ENCODE peak calls at places on chromosomes 13 and 19, in five cellular contexts. One of them, this sample, is unnamed. For H3K4me1, the result is how much of the 10 kb centered on the place peaks cover.

GRCh38 chr19:40831502-40832430 is 18.5 kb downstream of the CYP2A6 start:
- DNase-seq in adrenal gland: peak
- DNase-seq in pancreas: no peak
- DNase-seq in cardiac muscle cell: peak
- DNase-seq in heart left ventricle: no peak
- DNase-seq in this sample: no peak

GRCh38 chr19:40613669-40614594 is 12.8 kb downstream of the LTBP4 start:
- DNase-seq in adrenal gland: peak
- DNase-seq in pancreas: no peak
- DNase-seq in cardiac muscle cell: peak
- DNase-seq in heart left ventricle: peak
- DNase-seq in this sample: peak

GRCh38 chr13:47661076-47661475 is 340.0 kb downstream of the SUCLA2 start:
- DNase-seq in adrenal gland: no peak
- DNase-seq in pancreas: no peak
- DNase-seq in cardiac muscle cell: peak
- DNase-seq in heart left ventricle: no peak
- DNase-seq in this sample: no peak

GRCh38 chr13:42102961-42103688 is 54.7 kb downstream of the DGKH start:
- DNase-seq in adrenal gland: no peak
- DNase-seq in pancreas: no peak
- DNase-seq in cardiac muscle cell: no peak
- DNase-seq in heart left ventricle: no peak
- DNase-seq in this sample: no peak

GRCh38 chr13:44024496-44025155 is 144.9 kb downstream of the LACC1 start:
- DNase-seq in adrenal gland: no peak
- DNase-seq in pancreas: no peak
- DNase-seq in cardiac muscle cell: peak
- DNase-seq in heart left ventricle: no peak
- DNase-seq in this sample: no peak

GRCh38 chr13:34164585-34164984 is 346.6 kb downstream of the RFC3 start:
- DNase-seq in adrenal gland: no peak
- DNase-seq in pancreas: no peak
- DNase-seq in cardiac muscle cell: no peak
- DNase-seq in heart left ventricle: no peak
- DNase-seq in this sample: no peak

GRCh38 chr19:51830263-51830662 is 35.3 kb downstream of the FPR3 start:
- DNase-seq in adrenal gland: no peak
- DNase-seq in pancreas: no peak
- DNase-seq in cardiac muscle cell: peak
- DNase-seq in heart left ventricle: no peak
- DNase-seq in this sample: no peak

GRCh38 chr13:73842621-73843020 is 291.6 kb downstream of the KLF12 start:
- DNase-seq in adrenal gland: no peak
- DNase-seq in pancreas: no peak
- DNase-seq in cardiac muscle cell: no peak
- DNase-seq in heart left ventricle: no peak
- DNase-seq in this sample: no peak

GRCh38 chr19:7652061-7652641 is 15.2 kb downstream of the STXBP2 start:
- DNase-seq in adrenal gland: peak
- DNase-seq in pancreas: peak
- DNase-seq in cardiac muscle cell: peak
- DNase-seq in heart left ventricle: peak
- DNase-seq in this sample: peak

GRCh38 chr13:40102854-40103253 is 447.4 kb downstream of the COG6 start:
- DNase-seq in adrenal gland: peak
- DNase-seq in pancreas: no peak
- DNase-seq in cardiac muscle cell: peak
- DNase-seq in heart left ventricle: no peak
- DNase-seq in this sample: no peak

GRCh38 chr19:46369817-46370216 is 22.9 kb downstream of the PPP5C start:
- DNase-seq in adrenal gland: peak
- DNase-seq in pancreas: no peak
- DNase-seq in cardiac muscle cell: no peak
- DNase-seq in heart left ventricle: no peak
- DNase-seq in this sample: peak

GRCh38 chr19:2034729-2035589 is 16.1 kb downstream of the MKNK2 start:
- DNase-seq in adrenal gland: peak
- DNase-seq in pancreas: peak
- DNase-seq in cardiac muscle cell: peak
- DNase-seq in heart left ventricle: no peak
- DNase-seq in this sample: peak

GRCh38 chr19:372306-372890 is 27.8 kb upstream of the MIER2 start:
- DNase-seq in adrenal gland: no peak
- DNase-seq in pancreas: no peak
- DNase-seq in cardiac muscle cell: peak
- DNase-seq in heart left ventricle: peak
- DNase-seq in this sample: peak

GRCh38 chr19:54572696-54573311 is 786 bp upstream of the LILRA2 start:
- DNase-seq in adrenal gland: peak
- DNase-seq in pancreas: no peak
- DNase-seq in cardiac muscle cell: no peak
- DNase-seq in heart left ventricle: peak
- DNase-seq in this sample: peak

GRCh38 chr19:8209111-8209964 is at the start of gene CERS4:
- DNase-seq in adrenal gland: peak
- DNase-seq in pancreas: peak
- DNase-seq in cardiac muscle cell: peak
- DNase-seq in heart left ventricle: peak
- DNase-seq in this sample: peak

GRCh38 chr19:33778089-33778791 is 18.4 kb upstream of the KCTD15 start:
- DNase-seq in adrenal gland: peak
- DNase-seq in pancreas: peak
- DNase-seq in cardiac muscle cell: peak
- DNase-seq in heart left ventricle: peak
- DNase-seq in this sample: peak

GRCh38 chr13:48400090-48400694 is 12.7 kb downstream of the LPAR6 start:
- DNase-seq in adrenal gland: no peak
- DNase-seq in pancreas: no peak
- DNase-seq in cardiac muscle cell: no peak
- DNase-seq in heart left ventricle: no peak
- DNase-seq in this sample: no peak

GRCh38 chr13:77728265-77728966 is 30.9 kb downstream of the SLAIN1 start:
- DNase-seq in adrenal gland: no peak
- DNase-seq in pancreas: no peak
- DNase-seq in cardiac muscle cell: no peak
- DNase-seq in heart left ventricle: no peak
- DNase-seq in this sample: no peak

GRCh38 chr13:50380905-50381304 is 365.7 kb downstream of the KCNRG start:
- DNase-seq in adrenal gland: no peak
- DNase-seq in pancreas: no peak
- DNase-seq in cardiac muscle cell: no peak
- DNase-seq in heart left ventricle: no peak
- DNase-seq in this sample: no peak

GRCh38 chr13:77892491-77892890 is 26.1 kb downstream of the EDNRB start:
- DNase-seq in adrenal gland: no peak
- DNase-seq in pancreas: no peak
- DNase-seq in cardiac muscle cell: no peak
- DNase-seq in heart left ventricle: no peak
- DNase-seq in this sample: no peak

GRCh38 chr19:440391-441212 is 20.2 kb downstream of the SHC2 start:
- DNase-seq in adrenal gland: no peak
- DNase-seq in pancreas: no peak
- DNase-seq in cardiac muscle cell: no peak
- DNase-seq in heart left ventricle: no peak
- DNase-seq in this sample: no peak

GRCh38 chr13:99821741-99822140 is 149.8 kb downstream of the ZIC5 start:
- DNase-seq in adrenal gland: no peak
- DNase-seq in pancreas: no peak
- DNase-seq in cardiac muscle cell: no peak
- DNase-seq in heart left ventricle: no peak
- DNase-seq in this sample: no peak

GRCh38 chr19:32890326-32890725 is 20.8 kb upstream of the SLC7A9 start:
- DNase-seq in adrenal gland: no peak
- DNase-seq in pancreas: no peak
- DNase-seq in cardiac muscle cell: no peak
- DNase-seq in heart left ventricle: no peak
- DNase-seq in this sample: peak

GRCh38 chr19:33904681-33905080 is 108.0 kb downstream of the KCTD15 start:
- DNase-seq in adrenal gland: no peak
- DNase-seq in pancreas: peak
- DNase-seq in cardiac muscle cell: peak
- DNase-seq in heart left ventricle: peak
- DNase-seq in this sample: no peak

GRCh38 chr19:17766543-17767131 is 15.4 kb downstream of the FCHO1 start:
- DNase-seq in adrenal gland: peak
- DNase-seq in pancreas: peak
- DNase-seq in cardiac muscle cell: peak
- DNase-seq in heart left ventricle: peak
- DNase-seq in this sample: peak

GRCh38 chr13:50275392-50276063 is 260.3 kb downstream of the KCNRG start:
- DNase-seq in adrenal gland: no peak
- DNase-seq in pancreas: no peak
- DNase-seq in cardiac muscle cell: no peak
- DNase-seq in heart left ventricle: no peak
- DNase-seq in this sample: no peak

GRCh38 chr19:15240539-15240938 is 8.3 kb upstream of the EPHX3 start:
- DNase-seq in adrenal gland: no peak
- DNase-seq in pancreas: no peak
- DNase-seq in cardiac muscle cell: no peak
- DNase-seq in heart left ventricle: no peak
- DNase-seq in this sample: no peak

GRCh38 chr13:84571264-84571663 is 689.0 kb upstream of the SLITRK1 start:
- DNase-seq in adrenal gland: no peak
- DNase-seq in pancreas: no peak
- DNase-seq in cardiac muscle cell: no peak
- DNase-seq in heart left ventricle: no peak
- DNase-seq in this sample: no peak

GRCh38 chr13:27627377-27627776 is 5.7 kb downstream of the POLR1D start:
- DNase-seq in adrenal gland: no peak
- DNase-seq in pancreas: no peak
- DNase-seq in cardiac muscle cell: no peak
- DNase-seq in heart left ventricle: no peak
- DNase-seq in this sample: no peak

DNA sequence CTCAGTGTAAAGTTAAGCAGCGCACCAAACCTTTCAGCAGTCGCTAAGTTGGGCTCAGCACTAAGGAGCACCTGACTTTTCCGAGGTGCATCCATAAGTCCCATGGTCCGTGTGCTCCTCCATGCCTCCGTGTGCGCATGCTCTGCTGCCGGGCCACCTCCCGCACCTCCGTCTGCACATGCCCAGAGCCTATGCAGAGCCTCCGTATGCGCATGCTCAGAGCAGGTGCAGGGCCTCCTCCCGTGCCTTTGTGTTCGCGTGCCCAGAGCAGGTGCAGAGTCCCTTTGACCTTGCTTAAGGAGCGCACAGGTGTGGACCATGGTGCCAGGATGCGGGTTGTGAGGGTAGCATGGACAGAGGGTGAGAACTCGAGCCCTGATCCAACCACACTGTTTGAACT is 46.0 kb downstream of the ATP11A start:
- DNase-seq in adrenal gland: no peak
- DNase-seq in pancreas: no peak
- DNase-seq in cardiac muscle cell: no peak
- DNase-seq in heart left ventricle: no peak
- DNase-seq in this sample: peak
- H3K4me1 ChIP-seq in adrenal gland: under half
- H3K4me1 ChIP-seq in pancreas: under half
- H3K4me1 ChIP-seq in cardiac muscle cell: half or more
- H3K4me1 ChIP-seq in heart left ventricle: under half
- H3K4me1 ChIP-seq in this sample: under half

GRCh38 chr19:29992233-29992867 is 50.3 kb downstream of the URI1 start:
- DNase-seq in adrenal gland: no peak
- DNase-seq in pancreas: no peak
- DNase-seq in cardiac muscle cell: no peak
- DNase-seq in heart left ventricle: no peak
- DNase-seq in this sample: no peak
- H3K4me3 ChIP-seq in adrenal gland: no peak
- H3K4me3 ChIP-seq in pancreas: no peak
- H3K4me3 ChIP-seq in cardiac muscle cell: no peak
- H3K4me3 ChIP-seq in heart left ventricle: no peak
- H3K4me3 ChIP-seq in this sample: no peak

GRCh38 chr19:10888421-10888866 is 17.1 kb downstream of the CARM1 start:
- DNase-seq in adrenal gland: no peak
- DNase-seq in pancreas: no peak
- DNase-seq in cardiac muscle cell: no peak
- DNase-seq in heart left ventricle: no peak
- DNase-seq in this sample: no peak

GRCh38 chr19:10884273-10884672 is 12.9 kb downstream of the CARM1 start:
- DNase-seq in adrenal gland: no peak
- DNase-seq in pancreas: no peak
- DNase-seq in cardiac muscle cell: peak
- DNase-seq in heart left ventricle: no peak
- DNase-seq in this sample: no peak

GRCh38 chr19:10889880-10890279 is 18.5 kb downstream of the CARM1 start:
- DNase-seq in adrenal gland: no peak
- DNase-seq in pancreas: no peak
- DNase-seq in cardiac muscle cell: no peak
- DNase-seq in heart left ventricle: no peak
- DNase-seq in this sample: no peak

GRCh38 chr19:10885241-10886169 is 14.2 kb downstream of the CARM1 start:
- DNase-seq in adrenal gland: no peak
- DNase-seq in pancreas: no peak
- DNase-seq in cardiac muscle cell: no peak
- DNase-seq in heart left ventricle: no peak
- DNase-seq in this sample: no peak

GRCh38 chr19:10887616-10888367 is 16.4 kb downstream of the CARM1 start:
- DNase-seq in adrenal gland: no peak
- DNase-seq in pancreas: no peak
- DNase-seq in cardiac muscle cell: no peak
- DNase-seq in heart left ventricle: no peak
- DNase-seq in this sample: no peak
- H3K4me1 ChIP-seq in adrenal gland: under half
- H3K4me1 ChIP-seq in pancreas: under half
- H3K4me1 ChIP-seq in cardiac muscle cell: under half
- H3K4me1 ChIP-seq in heart left ventricle: under half
- H3K4me1 ChIP-seq in this sample: under half

GRCh38 chr13:22073718-22074117 is 402.8 kb downstream of the FGF9 start:
- DNase-seq in adrenal gland: no peak
- DNase-seq in pancreas: no peak
- DNase-seq in cardiac muscle cell: no peak
- DNase-seq in heart left ventricle: no peak
- DNase-seq in this sample: no peak

GRCh38 chr13:22076658-22077057 is 405.8 kb downstream of the FGF9 start:
- DNase-seq in adrenal gland: no peak
- DNase-seq in pancreas: no peak
- DNase-seq in cardiac muscle cell: no peak
- DNase-seq in heart left ventricle: no peak
- DNase-seq in this sample: no peak

GRCh38 chr13:22077205-22077683 is 406.4 kb downstream of the FGF9 start:
- DNase-seq in adrenal gland: no peak
- DNase-seq in pancreas: no peak
- DNase-seq in cardiac muscle cell: no peak
- DNase-seq in heart left ventricle: no peak
- DNase-seq in this sample: no peak

GRCh38 chr13:22077764-22078163 is 406.9 kb downstream of the FGF9 start:
- DNase-seq in adrenal gland: no peak
- DNase-seq in pancreas: no peak
- DNase-seq in cardiac muscle cell: no peak
- DNase-seq in heart left ventricle: no peak
- DNase-seq in this sample: no peak

DNA sequence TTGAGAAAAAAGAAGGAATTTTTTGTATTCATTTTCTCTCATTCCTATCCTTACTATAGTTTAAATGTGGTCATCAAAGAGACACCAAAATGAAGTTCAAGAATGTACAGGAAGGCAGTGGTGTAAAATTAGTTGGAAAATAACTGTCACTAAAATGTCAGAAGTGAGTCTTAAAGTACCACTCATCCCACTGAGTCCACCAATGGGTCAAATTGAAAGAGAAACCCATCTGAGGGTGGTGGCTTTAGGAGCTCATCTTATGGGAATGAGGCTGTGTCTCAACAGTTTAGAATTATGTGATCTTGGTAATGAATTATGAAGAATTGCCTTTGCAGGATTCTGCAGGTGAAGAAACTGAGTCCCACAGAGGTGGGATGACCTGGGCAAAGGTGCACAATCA is 403.5 kb downstream of the FGF9 start:
- DNase-seq in adrenal gland: no peak
- DNase-seq in pancreas: no peak
- DNase-seq in cardiac muscle cell: no peak
- DNase-seq in heart left ventricle: no peak
- DNase-seq in this sample: no peak
- H3K4me3 ChIP-seq in adrenal gland: no peak
- H3K4me3 ChIP-seq in pancreas: no peak
- H3K4me3 ChIP-seq in cardiac muscle cell: no peak
- H3K4me3 ChIP-seq in heart left ventricle: no peak
- H3K4me3 ChIP-seq in this sample: no peak